ENCODE peak calls at places on chromosomes 6 and 20, in nine cellular contexts. C is ELR; V is GM10248; N is NCI-H524; W is neural crest cell; S is activated T-helper 9 cell treated with anti-CD3 and anti-CD28 coated beads, Interleukin-2, amount 50 U/mL, for 16 hours; B is astrocyte of the cerebellum; P is fibroblast of mammary gland; L is nephron progenitor cell. Q is an unnamed sample.

GRCh38 chr6:57328074-57328473 is 10.6 kb downstream of the PRIM2 start:
- DNase-seq in C (no peak), V (no peak), N (no peak), W (no peak), S (no peak), B (no peak), P (no peak), L (no peak), Q (no peak)

GRCh38 chr6:89122625-89123024 is 4.8 kb upstream of the SRSF12 start:
- DNase-seq in C (peak), V (peak), N (peak), W (no peak), S (no peak), B (peak), P (peak), L (no peak), Q (no peak)

GRCh38 chr6:112640895-112641294 is 293.8 kb downstream of the RFPL4B start:
- DNase-seq in C (peak), V (no peak), N (no peak), W (no peak), S (no peak), B (peak), P (peak), L (no peak), Q (no peak)

GRCh38 chr6:165632194-165632593 is 30.8 kb downstream of the PDE10A start:
- DNase-seq in C (no peak), V (no peak), N (no peak), W (no peak), S (no peak), B (no peak), P (no peak), L (no peak), Q (no peak)

GRCh38 chr6:136989591-136990578 is 54.9 kb downstream of the IL20RA start:
- DNase-seq in C (no peak), V (no peak), N (peak), W (peak), S (no peak), B (no peak), P (no peak), L (peak), Q (peak)

GRCh38 chr6:101462576-101462975 is 69.1 kb downstream of the GRIK2 start:
- DNase-seq in C (peak), V (no peak), N (no peak), W (no peak), S (no peak), B (no peak), P (peak), L (no peak), Q (no peak)

GRCh38 chr20:49349678-49350077 is 71.8 kb upstream of the ZNFX1 start:
- DNase-seq in C (no peak), V (no peak), N (no peak), W (no peak), S (no peak), B (no peak), P (peak), L (no peak), Q (no peak)

GRCh38 chr6:77324851-77325250 is 138.4 kb downstream of the HTR1B start:
- DNase-seq in C (no peak), V (no peak), N (no peak), W (no peak), S (no peak), B (no peak), P (peak), L (no peak), Q (no peak)

GRCh38 chr20:25738198-25738597 is 41.5 kb upstream of the ZNF337 start:
- DNase-seq in C (peak), V (no peak), N (no peak), W (no peak), S (no peak), B (no peak), P (peak), L (no peak), Q (no peak)

GRCh38 chr6:111478749-111479148 is 4.3 kb downstream of the REV3L start:
- DNase-seq in C (peak), V (peak), N (peak), W (no peak), S (no peak), B (peak), P (peak), L (no peak), Q (no peak)

GRCh38 chr6:142846459-142846831 is 98.5 kb downstream of the HIVEP2 start:
- DNase-seq in C (peak), V (no peak), N (peak), W (no peak), S (no peak), B (no peak), P (peak), L (no peak), Q (no peak)

GRCh38 chr6:67221226-67221625 is 1413.9 kb upstream of the ADGRB3 start:
- DNase-seq in C (no peak), V (no peak), N (no peak), W (no peak), S (no peak), B (no peak), P (peak), L (no peak), Q (no peak)

GRCh38 chr6:64411226-64411625 is 775.6 kb downstream of the PHF3 start:
- DNase-seq in C (no peak), V (no peak), N (no peak), W (no peak), S (no peak), B (no peak), P (peak), L (no peak), Q (no peak)

GRCh38 chr6:79614326-79615285 is 16.5 kb upstream of the SH3BGRL2 start:
- DNase-seq in C (no peak), V (peak), N (no peak), W (no peak), S (no peak), B (no peak), P (no peak), L (no peak), Q (no peak)

GRCh38 chr6:4848382-4849068 is 72.3 kb downstream of the CDYL start:
- DNase-seq in C (peak), V (no peak), N (peak), W (no peak), S (no peak), B (no peak), P (peak), L (peak), Q (no peak)

GRCh38 chr20:22511943-22512910 is 72.1 kb downstream of the FOXA2 start:
- DNase-seq in C (no peak), V (no peak), N (no peak), W (no peak), S (no peak), B (no peak), P (no peak), L (no peak), Q (no peak)

GRCh38 chr20:47620808-47621805 is 119.4 kb downstream of the NCOA3 start:
- DNase-seq in C (peak), V (peak), N (peak), W (no peak), S (no peak), B (peak), P (peak), L (no peak), Q (no peak)

GRCh38 chr20:12358006-12358654 is 440.4 kb downstream of the BTBD3 start:
- DNase-seq in C (no peak), V (no peak), N (peak), W (no peak), S (no peak), B (no peak), P (peak), L (no peak), Q (no peak)

GRCh38 chr6:8821921-8822512 is 386.7 kb upstream of the SLC35B3 start:
- DNase-seq in C (no peak), V (no peak), N (no peak), W (no peak), S (no peak), B (no peak), P (no peak), L (no peak), Q (no peak)

GRCh38 chr6:77587963-77588362 is 64.9 kb upstream of the MEI4 start:
- DNase-seq in C (no peak), V (no peak), N (no peak), W (no peak), S (no peak), B (no peak), P (no peak), L (no peak), Q (no peak)

GRCh38 chr6:2229039-2229438 is 16.4 kb downstream of the GMDS start:
- DNase-seq in C (no peak), V (no peak), N (no peak), W (no peak), S (no peak), B (no peak), P (peak), L (no peak), Q (no peak)

GRCh38 chr20:35269055-35269781 is 8.7 kb downstream of the MMP24OS start:
- DNase-seq in C (peak), V (peak), N (peak), W (peak), S (peak), B (peak), P (peak), L (peak), Q (no peak)

GRCh38 chr6:117810269-117810668 is 96.8 kb upstream of the SLC35F1 start:
- DNase-seq in C (no peak), V (no peak), N (peak), W (no peak), S (no peak), B (no peak), P (no peak), L (no peak), Q (no peak)

GRCh38 chr20:4136078-4136966 is 121.0 kb upstream of the RNF24 start:
- DNase-seq in C (peak), V (no peak), N (no peak), W (no peak), S (no peak), B (no peak), P (no peak), L (no peak), Q (no peak)

GRCh38 chr20:38091447-38092216 is 58.1 kb downstream of the RPRD1B start:
- DNase-seq in C (no peak), V (peak), N (peak), W (no peak), S (no peak), B (no peak), P (peak), L (no peak), Q (no peak)

GRCh38 chr6:133041020-133041419 is 200.1 kb upstream of the EYA4 start:
- DNase-seq in C (no peak), V (no peak), N (no peak), W (no peak), S (no peak), B (no peak), P (no peak), L (peak), Q (no peak)

GRCh38 chr6:111265842-111266241 is 178.5 kb downstream of the SLC16A10 start:
- DNase-seq in C (no peak), V (no peak), N (no peak), W (no peak), S (no peak), B (no peak), P (no peak), L (no peak), Q (no peak)

GRCh38 chr20:3045042-3045815 is 623 bp upstream of the MRPS26 start:
- DNase-seq in C (peak), V (peak), N (peak), W (no peak), S (peak), B (peak), P (peak), L (peak), Q (peak)

GRCh38 chr20:45419188-45420091 is 3.5 kb downstream of the PIGT start:
- DNase-seq in C (peak), V (peak), N (no peak), W (no peak), S (no peak), B (peak), P (peak), L (no peak), Q (no peak)

GRCh38 chr20:63232235-63233060 is 3.3 kb upstream of the BIRC7 start:
- DNase-seq in C (peak), V (no peak), N (no peak), W (no peak), S (no peak), B (peak), P (peak), L (no peak), Q (no peak)

GRCh38 chr6:142478117-142478516 is 176.3 kb downstream of the ADGRG6 start:
- DNase-seq in C (peak), V (no peak), N (peak), W (no peak), S (no peak), B (no peak), P (peak), L (no peak), Q (no peak)

GRCh38 chr20:9615118-9615517 is 100.7 kb downstream of the LAMP5 start:
- DNase-seq in C (no peak), V (no peak), N (no peak), W (no peak), S (no peak), B (no peak), P (no peak), L (no peak), Q (no peak)

GRCh38 chr20:4161447-4162251 is 146.3 kb upstream of the RNF24 start:
- DNase-seq in C (no peak), V (no peak), N (no peak), W (no peak), S (no peak), B (no peak), P (no peak), L (no peak), Q (no peak)

GRCh38 chr6:19024737-19025136 is 637.6 kb downstream of the RNF144B start:
- DNase-seq in C (peak), V (no peak), N (peak), W (peak), S (no peak), B (peak), P (peak), L (peak), Q (no peak)

GRCh38 chr6:55568779-55569439 is 10.1 kb downstream of the HMGCLL1 start:
- DNase-seq in C (no peak), V (no peak), N (no peak), W (no peak), S (no peak), B (no peak), P (no peak), L (no peak), Q (peak)

GRCh38 chr20:53940356-53940694 is 130.1 kb downstream of the BCAS1 start:
- DNase-seq in C (no peak), V (no peak), N (no peak), W (no peak), S (no peak), B (no peak), P (no peak), L (no peak), Q (no peak)

Q was measured in amygdala.